ENCODE peak calls at places on chromosomes 7 and 10, in five cellular contexts. C, O, W, J and K are unnamed samples.

GRCh38 chr7:122132341-122132740 is 11.7 kb downstream of the AASS start:
- DNase-seq in J (no peak), C (no peak), O (no peak), W (no peak), K (no peak)

GRCh38 chr10:47094126-47094525 is 182.9 kb downstream of the PTPN20 start:
- DNase-seq in C (no peak), J (no peak), O (no peak), W (no peak), K (no peak)

GRCh38 chr10:58107506-58107905 is 160.2 kb downstream of the IPMK start:
- DNase-seq in J (no peak), W (no peak), C (no peak), O (no peak), K (no peak)

GRCh38 chr10:70880077-70880534 is 8.3 kb downstream of the PCBD1 start:
- DNase-seq in J (peak; percentile 88), W (peak; percentile 56), O (peak; percentile 70), C (peak; percentile 84), K (peak; percentile 85)

GRCh38 chr10:70115948-70116682 is 16.5 kb downstream of the AIFM2 start:
- DNase-seq in J (peak; percentile 83), C (peak; percentile 70), W (peak; percentile 27), O (no peak), K (peak; percentile 76)

GRCh38 chr10:58817499-58817898 is 304.8 kb downstream of the BICC1 start:
- DNase-seq in W (no peak), C (no peak), O (no peak), J (no peak), K (no peak)

GRCh38 chr7:44058759-44059218 is 6.6 kb downstream of the PGAM2 start:
- DNase-seq in C (no peak), O (no peak), W (no peak), J (peak; percentile 38), K (no peak)

GRCh38 chr7:101854084-101854865 is 36.8 kb downstream of the CUX1 start:
- DNase-seq in C (no peak), W (no peak), O (no peak), J (no peak), K (no peak)

GRCh38 chr10:49619613-49620012 is 5.8 kb downstream of the CHAT start:
- DNase-seq in O (no peak), J (peak; percentile 17), W (no peak), C (peak; percentile 27), K (peak; percentile 48)

GRCh38 chr7:93890464-93891068 is at the start of gene TFPI2:
- DNase-seq in O (no peak), J (no peak), C (peak; percentile 63), W (no peak), K (peak; percentile 72)

GRCh38 chr10:11930342-11930978 is 107.3 kb downstream of the PROSER2 start:
- DNase-seq in J (no peak), C (no peak), O (no peak), W (no peak), K (no peak)

GRCh38 chr7:108454674-108455523 is 1.3 kb downstream of the NRCAM start:
- DNase-seq in J (no peak), C (peak; percentile 70), O (peak; percentile 60), W (no peak), K (peak; percentile 81)

GRCh38 chr7:41451826-41452225 is 251.1 kb downstream of the INHBA start:
- DNase-seq in W (no peak), J (no peak), C (no peak), O (no peak), K (no peak)